ENCODE peak calls at places on chromosomes 3 and 15, in seven cellular contexts. One of them, this sample, is unnamed. For H3K9me3, the result is how much of the 10 kb centered on the place peaks cover.

GRCh38 chr15:80942746-80943565 is 46.7 kb downstream of the MESD start:
- DNase-seq in fibroblast of lung: no peak
- DNase-seq in PC-3: no peak
- DNase-seq in GM23248: peak
- DNase-seq in hepatocyte: no peak
- DNase-seq in A673: no peak
- DNase-seq in H1: no peak
- DNase-seq in this sample: no peak

GRCh38 chr15:35547775-35548364 is 1.9 kb upstream of the DPH6 start:
- DNase-seq in fibroblast of lung: no peak
- DNase-seq in PC-3: no peak
- DNase-seq in GM23248: no peak
- DNase-seq in hepatocyte: no peak
- DNase-seq in A673: no peak
- DNase-seq in H1: peak
- DNase-seq in this sample: no peak

GRCh38 chr3:195467641-195468390 is 25.0 kb upstream of the ACAP2 start:
- DNase-seq in fibroblast of lung: no peak
- DNase-seq in PC-3: no peak
- DNase-seq in GM23248: peak
- DNase-seq in hepatocyte: no peak
- DNase-seq in A673: no peak
- DNase-seq in H1: no peak
- DNase-seq in this sample: peak

GRCh38 chr3:123489400-123490004 is 40.6 kb upstream of the ADCY5 start:
- DNase-seq in fibroblast of lung: peak
- DNase-seq in PC-3: peak
- DNase-seq in GM23248: peak
- DNase-seq in hepatocyte: peak
- DNase-seq in A673: peak
- DNase-seq in H1: peak
- DNase-seq in this sample: peak

GRCh38 chr15:90315276-90315982 is 36.7 kb upstream of the ZNF774 start:
- DNase-seq in fibroblast of lung: peak
- DNase-seq in PC-3: peak
- DNase-seq in GM23248: peak
- DNase-seq in hepatocyte: peak
- DNase-seq in A673: no peak
- DNase-seq in H1: peak
- DNase-seq in this sample: peak

GRCh38 chr3:63050548-63050947 is 175.3 kb upstream of the CADPS start:
- DNase-seq in fibroblast of lung: no peak
- DNase-seq in PC-3: no peak
- DNase-seq in GM23248: peak
- DNase-seq in hepatocyte: no peak
- DNase-seq in A673: no peak
- DNase-seq in H1: no peak
- DNase-seq in this sample: no peak

GRCh38 chr15:101615986-101616848 is 36.0 kb downstream of the TM2D3 start:
- DNase-seq in fibroblast of lung: peak
- DNase-seq in PC-3: peak
- DNase-seq in GM23248: peak
- DNase-seq in hepatocyte: peak
- DNase-seq in A673: peak
- DNase-seq in H1: peak
- DNase-seq in this sample: peak

GRCh38 chr3:133377396-133377795 is 22.5 kb upstream of the BFSP2 start:
- DNase-seq in fibroblast of lung: peak
- DNase-seq in PC-3: peak
- DNase-seq in GM23248: peak
- DNase-seq in hepatocyte: peak
- DNase-seq in A673: peak
- DNase-seq in H1: no peak
- DNase-seq in this sample: peak

GRCh38 chr3:48220746-48221145 is 2.5 kb upstream of the CAMP start:
- DNase-seq in fibroblast of lung: no peak
- DNase-seq in PC-3: no peak
- DNase-seq in GM23248: no peak
- DNase-seq in hepatocyte: no peak
- DNase-seq in A673: no peak
- DNase-seq in H1: no peak
- DNase-seq in this sample: no peak

GRCh38 chr3:48225587-48225986 is 2.3 kb downstream of the CAMP start:
- DNase-seq in fibroblast of lung: no peak
- DNase-seq in PC-3: no peak
- DNase-seq in GM23248: no peak
- DNase-seq in hepatocyte: no peak
- DNase-seq in A673: no peak
- DNase-seq in H1: no peak
- DNase-seq in this sample: no peak

GRCh38 chr3:48226959-48227358 is 3.7 kb downstream of the CAMP start:
- DNase-seq in fibroblast of lung: no peak
- DNase-seq in PC-3: no peak
- DNase-seq in GM23248: no peak
- DNase-seq in hepatocyte: no peak
- DNase-seq in A673: no peak
- DNase-seq in H1: no peak
- DNase-seq in this sample: no peak

GRCh38 chr3:48219543-48219942 is 3.8 kb upstream of the CAMP start:
- DNase-seq in fibroblast of lung: no peak
- DNase-seq in PC-3: peak
- DNase-seq in GM23248: peak
- DNase-seq in hepatocyte: no peak
- DNase-seq in A673: no peak
- DNase-seq in H1: no peak
- DNase-seq in this sample: no peak

GRCh38 chr3:48222616-48223513 is at the start of gene CAMP:
- DNase-seq in fibroblast of lung: peak
- DNase-seq in PC-3: peak
- DNase-seq in GM23248: peak
- DNase-seq in hepatocyte: peak
- DNase-seq in A673: no peak
- DNase-seq in H1: no peak
- DNase-seq in this sample: peak
- TF ChIP-seq EZH2 in fibroblast of lung: no peak
- TF ChIP-seq EZH2 in PC-3: no peak
- TF ChIP-seq EZH2 in GM23248: no peak
- TF ChIP-seq EZH2 in hepatocyte: no peak
- TF ChIP-seq EZH2 in A673: no peak
- TF ChIP-seq EZH2 in H1: no peak
- TF ChIP-seq EZH2 in this sample: no peak

GRCh38 chr3:44722103-44722401 is 7.4 kb upstream of the ZNF501 start:
- DNase-seq in fibroblast of lung: peak
- DNase-seq in PC-3: no peak
- DNase-seq in GM23248: peak
- DNase-seq in hepatocyte: no peak
- DNase-seq in A673: no peak
- DNase-seq in H1: no peak
- DNase-seq in this sample: no peak

DNA sequence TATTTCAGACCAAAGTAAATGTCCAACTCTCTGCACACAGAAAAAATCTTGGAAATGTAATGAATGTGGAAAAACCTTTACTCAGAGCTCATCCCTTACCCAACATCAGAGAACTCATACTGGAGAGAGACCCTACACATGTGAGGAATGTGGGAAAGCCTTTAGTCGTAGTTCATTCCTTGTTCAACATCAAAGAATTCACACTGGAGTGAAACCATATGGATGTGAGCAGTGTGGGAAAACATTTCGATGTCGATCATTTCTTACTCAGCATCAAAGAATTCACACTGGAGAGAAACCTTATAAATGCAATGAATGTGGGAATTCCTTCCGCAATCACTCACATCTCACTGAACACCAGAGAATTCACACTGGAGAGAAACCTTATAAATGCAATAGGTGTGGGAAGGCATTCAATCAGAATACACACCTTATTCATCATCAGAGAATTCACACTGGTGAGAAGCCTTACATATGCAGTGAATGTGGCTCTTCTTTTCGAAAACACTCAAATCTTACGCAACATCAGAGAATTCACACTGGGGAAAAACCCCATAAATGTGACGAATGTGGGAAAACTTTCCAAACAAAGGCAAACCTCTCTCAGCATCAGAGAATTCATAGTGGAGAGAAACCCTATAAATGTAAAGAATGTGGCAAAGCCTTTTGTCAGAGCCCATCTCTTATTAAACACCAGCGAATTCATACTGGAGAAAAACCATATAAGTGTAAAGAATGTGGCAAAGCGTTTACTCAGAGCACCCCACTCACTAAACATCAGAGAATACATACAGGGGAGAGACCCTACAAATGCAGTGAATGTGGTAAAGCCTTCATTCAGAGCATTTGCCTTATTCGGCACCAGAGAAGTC is 8.0 kb upstream of the ZNF501 start:
- DNase-seq in fibroblast of lung: peak
- DNase-seq in PC-3: no peak
- DNase-seq in GM23248: peak
- DNase-seq in hepatocyte: no peak
- DNase-seq in A673: no peak
- DNase-seq in H1: no peak
- DNase-seq in this sample: peak
- H3K9me3 ChIP-seq in fibroblast of lung: under half
- H3K9me3 ChIP-seq in PC-3: half or more
- H3K9me3 ChIP-seq in GM23248: under half
- H3K9me3 ChIP-seq in hepatocyte: under half
- H3K9me3 ChIP-seq in A673: under half
- H3K9me3 ChIP-seq in H1: half or more
- H3K9me3 ChIP-seq in this sample: half or more

GRCh38 chr3:24495334-24495994 is 814 bp upstream of the THRB start:
- DNase-seq in fibroblast of lung: no peak
- DNase-seq in PC-3: peak
- DNase-seq in GM23248: peak
- DNase-seq in hepatocyte: peak
- DNase-seq in A673: no peak
- DNase-seq in H1: no peak
- DNase-seq in this sample: peak
- TF ChIP-seq EZH2 in fibroblast of lung: no peak
- TF ChIP-seq EZH2 in PC-3: no peak
- TF ChIP-seq EZH2 in GM23248: no peak
- TF ChIP-seq EZH2 in hepatocyte: no peak
- TF ChIP-seq EZH2 in A673: no peak
- TF ChIP-seq EZH2 in H1: peak
- TF ChIP-seq EZH2 in this sample: no peak

GRCh38 chr15:25234831-25235230 is 204.0 kb downstream of the UBE3A start:
- DNase-seq in fibroblast of lung: no peak
- DNase-seq in PC-3: no peak
- DNase-seq in GM23248: no peak
- DNase-seq in hepatocyte: no peak
- DNase-seq in A673: no peak
- DNase-seq in H1: no peak
- DNase-seq in this sample: no peak

GRCh38 chr15:25235391-25235790 is 203.4 kb downstream of the UBE3A start:
- DNase-seq in fibroblast of lung: no peak
- DNase-seq in PC-3: no peak
- DNase-seq in GM23248: no peak
- DNase-seq in hepatocyte: no peak
- DNase-seq in A673: no peak
- DNase-seq in H1: no peak
- DNase-seq in this sample: no peak

GRCh38 chr15:25236143-25236860 is 202.5 kb downstream of the UBE3A start:
- DNase-seq in fibroblast of lung: no peak
- DNase-seq in PC-3: no peak
- DNase-seq in GM23248: no peak
- DNase-seq in hepatocyte: no peak
- DNase-seq in A673: no peak
- DNase-seq in H1: no peak
- DNase-seq in this sample: no peak

GRCh38 chr15:25236861-25237155 is 202.0 kb downstream of the UBE3A start:
- DNase-seq in fibroblast of lung: no peak
- DNase-seq in PC-3: no peak
- DNase-seq in GM23248: no peak
- DNase-seq in hepatocyte: no peak
- DNase-seq in A673: no peak
- DNase-seq in H1: no peak
- DNase-seq in this sample: no peak

DNA sequence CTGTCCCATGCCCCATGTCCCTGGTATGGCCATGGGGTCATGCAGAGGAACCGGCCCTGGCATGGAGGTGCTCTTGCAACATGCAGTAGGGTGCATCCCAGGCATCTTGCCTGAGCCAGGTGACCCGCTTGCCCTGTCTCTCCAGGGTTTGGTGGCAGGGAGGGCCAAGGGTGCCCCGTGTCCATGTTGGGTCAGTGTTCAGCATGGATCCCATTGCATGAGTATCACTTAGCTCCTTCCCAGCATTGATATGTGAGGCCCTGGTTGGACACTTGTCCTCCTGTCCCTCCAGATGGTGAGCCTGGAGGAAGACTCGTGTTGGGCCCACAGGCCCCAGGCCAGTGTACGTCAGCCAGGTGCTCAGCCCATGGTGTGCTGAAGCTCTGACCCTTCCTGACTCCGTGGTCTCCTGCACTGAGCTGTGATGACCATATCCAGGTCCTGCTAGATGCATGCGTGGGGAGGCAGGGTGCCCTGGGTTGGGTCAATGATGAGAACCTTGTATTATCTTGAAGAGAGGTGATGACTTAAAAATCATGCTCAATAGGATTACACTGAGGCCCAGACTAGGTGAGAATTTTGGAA is 205.0 kb downstream of the UBE3A start:
- DNase-seq in fibroblast of lung: no peak
- DNase-seq in PC-3: no peak
- DNase-seq in GM23248: no peak
- DNase-seq in hepatocyte: no peak
- DNase-seq in A673: no peak
- DNase-seq in H1: no peak
- DNase-seq in this sample: no peak
- H3K9me3 ChIP-seq in fibroblast of lung: under half
- H3K9me3 ChIP-seq in PC-3: under half
- H3K9me3 ChIP-seq in GM23248: under half
- H3K9me3 ChIP-seq in hepatocyte: under half
- H3K9me3 ChIP-seq in A673: under half
- H3K9me3 ChIP-seq in H1: half or more
- H3K9me3 ChIP-seq in this sample: half or more

GRCh38 chr3:13072239-13073041 is 789 bp downstream of the IQSEC1 start:
- DNase-seq in fibroblast of lung: no peak
- DNase-seq in PC-3: no peak
- DNase-seq in GM23248: no peak
- DNase-seq in hepatocyte: no peak
- DNase-seq in A673: no peak
- DNase-seq in H1: peak
- DNase-seq in this sample: peak
- TF ChIP-seq EZH2 in fibroblast of lung: no peak
- TF ChIP-seq EZH2 in PC-3: no peak
- TF ChIP-seq EZH2 in GM23248: no peak
- TF ChIP-seq EZH2 in hepatocyte: no peak
- TF ChIP-seq EZH2 in A673: no peak
- TF ChIP-seq EZH2 in H1: no peak
- TF ChIP-seq EZH2 in this sample: peak

GRCh38 chr15:62212746-62213145 is 47.7 kb upstream of the C2CD4B start:
- DNase-seq in fibroblast of lung: no peak
- DNase-seq in PC-3: no peak
- DNase-seq in GM23248: no peak
- DNase-seq in hepatocyte: no peak
- DNase-seq in A673: no peak
- DNase-seq in H1: no peak
- DNase-seq in this sample: no peak
- H3K9me3 ChIP-seq in fibroblast of lung: under half
- H3K9me3 ChIP-seq in PC-3: under half
- H3K9me3 ChIP-seq in GM23248: under half
- H3K9me3 ChIP-seq in hepatocyte: under half
- H3K9me3 ChIP-seq in A673: under half
- H3K9me3 ChIP-seq in H1: under half
- H3K9me3 ChIP-seq in this sample: under half

GRCh38 chr15:41620536-41621199 is 39.5 kb upstream of the MGA start:
- DNase-seq in fibroblast of lung: peak
- DNase-seq in PC-3: no peak
- DNase-seq in GM23248: no peak
- DNase-seq in hepatocyte: no peak
- DNase-seq in A673: no peak
- DNase-seq in H1: no peak
- DNase-seq in this sample: peak
- TF ChIP-seq EZH2 in fibroblast of lung: no peak
- TF ChIP-seq EZH2 in PC-3: no peak
- TF ChIP-seq EZH2 in GM23248: no peak
- TF ChIP-seq EZH2 in hepatocyte: no peak
- TF ChIP-seq EZH2 in A673: no peak
- TF ChIP-seq EZH2 in H1: no peak
- TF ChIP-seq EZH2 in this sample: no peak